ENCODE peak calls at places on chromosomes 12 and 14, in six cellular contexts. L, X, Y, V, C and F are unnamed samples.

GRCh38 chr12:72025524-72025923 is 86.9 kb downstream of the TPH2 start:
- DNase-seq in X (no peak), Y (no peak), L (no peak), V (no peak), C (no peak), F (no peak)

GRCh38 chr14:105192866-105193731 is 12.0 kb upstream of the NUDT14 start:
- DNase-seq in Y (no peak), V (peak; percentile 85), C (peak; percentile 41), X (no peak), L (no peak), F (no peak)

GRCh38 chr12:88723219-88723618 is 142.9 kb upstream of the KITLG start:
- DNase-seq in X (peak; percentile 15), Y (no peak), C (peak; percentile 64), V (no peak), L (no peak), F (no peak)

GRCh38 chr14:85217412-85217811 is 312.5 kb upstream of the FLRT2 start:
- DNase-seq in L (no peak), C (no peak), Y (no peak), X (no peak), V (peak; percentile 37), F (no peak)

GRCh38 chr14:100376751-100377171 is 53.6 kb downstream of the SLC25A47 start:
- DNase-seq in L (no peak), C (peak; percentile 39), X (peak; percentile 61), Y (no peak), V (peak; percentile 45), F (no peak)

GRCh38 chr14:91371011-91371989 is 46.3 kb downstream of the CCDC88C start:
- DNase-seq in Y (no peak), V (peak; percentile 21), X (no peak), C (no peak), L (no peak), F (no peak)

GRCh38 chr12:4119157-4119761 is 154.3 kb upstream of the CCND2 start:
- DNase-seq in C (no peak), V (peak; percentile 77), Y (no peak), X (no peak), L (no peak), F (no peak)

GRCh38 chr14:100237735-100238418 is 1.1 kb upstream of the YY1 start:
- DNase-seq in V (peak; percentile 76), Y (peak; percentile 74), L (no peak), C (peak; percentile 52), X (peak; percentile 56), F (peak; percentile 51)

GRCh38 chr12:110756611-110757010 is 13.9 kb upstream of the PPP1CC start:
- DNase-seq in V (no peak), C (no peak), L (no peak), X (no peak), Y (no peak), F (no peak)

GRCh38 chr14:99996951-99997571 is 68.2 kb upstream of the EVL start:
- DNase-seq in C (no peak), X (no peak), Y (no peak), V (no peak), L (peak; percentile 64), F (no peak)

GRCh38 chr12:49823350-49823749 is 4.9 kb downstream of the NCKAP5L start:
- DNase-seq in C (no peak), V (no peak), Y (no peak), L (no peak), X (no peak), F (no peak)

GRCh38 chr12:13186292-13186691 is 10.2 kb upstream of the EMP1 start:
- DNase-seq in V (no peak), Y (no peak), L (no peak), C (no peak), X (no peak), F (no peak)
- H3K4me1 ChIP-seq in V (peaks cover 14% of the 10 kb centered on the region), Y (no peaks in the 10 kb centered on the region), L (peaks cover 10% of the 10 kb centered on the region), C (peaks cover 2% of the 10 kb centered on the region), X (peaks cover 24% of the 10 kb centered on the region), F (no peaks in the 10 kb centered on the region)

DNA sequence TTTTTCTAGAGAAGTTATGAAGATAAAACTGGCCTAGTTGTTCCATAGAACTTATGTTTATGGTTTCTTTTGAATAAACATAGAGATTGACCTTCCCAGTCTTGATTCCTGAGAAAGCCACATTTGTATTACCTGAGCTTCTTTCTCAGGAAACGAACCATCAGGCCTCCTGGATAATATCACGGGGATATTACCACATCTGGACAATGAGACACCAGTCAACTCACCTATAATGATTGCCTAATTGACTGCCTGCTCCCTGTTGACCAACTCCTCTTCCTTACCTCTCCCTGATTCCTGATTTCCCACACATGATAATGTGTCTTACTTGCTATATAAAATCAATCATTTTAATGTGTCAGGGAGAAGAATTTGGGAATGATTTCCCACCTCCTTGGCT is 822.7 kb downstream of the LRFN5 start:
- DNase-seq in L (no peak), X (no peak), C (no peak), Y (no peak), V (no peak), F (no peak)
- H3K27ac ChIP-seq in L (peak overlapping the region; percentile 4), X (no peak overlapping the region), C (no peak overlapping the region), Y (no peak overlapping the region), V (no peak overlapping the region), F (no peak overlapping the region)

DNA sequence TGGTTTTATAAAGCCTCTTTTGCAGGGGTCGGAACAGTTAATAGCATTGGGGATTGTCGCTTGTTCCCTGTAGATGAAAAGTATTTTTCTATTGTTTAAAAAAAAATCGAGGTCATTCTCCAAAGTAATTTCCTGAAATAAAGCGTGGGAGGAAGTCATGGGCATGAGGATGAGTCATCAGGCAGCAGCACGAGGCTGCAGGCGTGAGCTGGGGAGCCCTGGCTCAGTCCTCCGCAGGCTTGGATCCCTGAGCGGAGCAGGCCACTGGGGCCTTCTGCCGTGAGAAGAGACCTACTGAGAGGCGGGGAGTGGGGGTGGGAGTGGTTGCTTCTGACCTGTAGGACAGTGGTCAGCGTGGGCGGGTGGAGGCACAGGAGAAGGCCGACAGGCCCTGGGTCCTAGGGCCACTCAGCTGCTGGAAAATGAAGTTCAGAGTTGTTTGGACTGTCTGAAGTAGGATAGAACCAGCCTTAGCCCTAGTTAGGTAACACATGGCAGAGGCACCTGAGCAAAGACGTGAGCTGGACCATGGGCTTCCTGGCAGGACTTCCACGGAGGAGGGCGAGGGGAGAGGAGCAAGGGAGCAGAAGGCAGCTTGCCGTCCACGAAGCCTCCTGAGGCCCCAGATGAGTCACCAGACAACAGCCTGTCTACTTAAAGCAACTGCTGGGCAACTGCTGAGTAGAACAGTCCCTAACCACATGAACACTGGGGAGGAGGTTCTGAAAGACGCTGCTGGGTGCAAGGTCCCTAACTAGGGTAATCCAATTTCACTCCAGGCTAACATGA is 21.1 kb upstream of the LGALS3 start:
- DNase-seq in X (peak; percentile 82), V (peak; percentile 76), Y (peak; percentile 95), C (peak; percentile 98), L (peak; percentile 69), F (peak; percentile 83)
- H3K4me3 ChIP-seq in X (no peak overlapping the region), V (peak overlapping the region; percentile 37), Y (no peak overlapping the region), C (no peak overlapping the region), L (no peak overlapping the region), F (no peak overlapping the region)

GRCh38 chr12:68893201-68893600 is 39.8 kb downstream of the CPM start:
- DNase-seq in X (no peak), L (no peak), C (no peak), V (no peak), Y (no peak), F (no peak)

GRCh38 chr12:68888243-68888642 is 44.7 kb downstream of the CPM start:
- DNase-seq in V (no peak), L (no peak), C (no peak), X (no peak), Y (no peak), F (no peak)

GRCh38 chr12:68891141-68891540 is 41.8 kb downstream of the CPM start:
- DNase-seq in Y (no peak), V (no peak), L (no peak), X (no peak), C (no peak), F (no peak)

GRCh38 chr12:68893741-68894140 is 39.2 kb downstream of the CPM start:
- DNase-seq in Y (no peak), V (no peak), C (no peak), X (no peak), L (no peak), F (no peak)

GRCh38 chr12:68890701-68891113 is 42.3 kb downstream of the CPM start:
- DNase-seq in Y (no peak), L (no peak), X (no peak), C (no peak), V (no peak), F (no peak)
- H3K4me1 ChIP-seq in Y (peaks cover 6% of the 10 kb centered on the region), L (no peaks in the 10 kb centered on the region), X (no peaks in the 10 kb centered on the region), C (peaks cover 10% of the 10 kb centered on the region), V (no peaks in the 10 kb centered on the region), F (no peaks in the 10 kb centered on the region)

DNA sequence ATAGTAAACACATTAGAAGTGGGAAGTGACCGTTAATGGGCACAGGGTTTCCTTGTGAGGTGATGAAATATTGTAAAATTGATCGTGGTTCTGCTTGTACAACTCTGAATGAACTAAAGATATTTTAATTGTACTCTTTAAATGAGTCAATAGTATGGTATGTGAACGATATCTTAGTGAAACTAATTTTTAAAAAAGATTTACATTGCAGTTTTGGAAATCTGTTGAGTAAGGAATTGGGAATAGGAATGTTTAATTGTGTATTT is 1.7 kb downstream of the ZNF410 start:
- DNase-seq in Y (no peak), X (no peak), C (peak; percentile 16), V (no peak), L (peak; percentile 25), F (no peak)
- H3K27ac ChIP-seq in Y (no peak overlapping the region), X (peak overlapping the region; percentile 96), C (no peak overlapping the region), V (no peak overlapping the region), L (peak overlapping the region; percentile 93), F (no peak overlapping the region)

DNA sequence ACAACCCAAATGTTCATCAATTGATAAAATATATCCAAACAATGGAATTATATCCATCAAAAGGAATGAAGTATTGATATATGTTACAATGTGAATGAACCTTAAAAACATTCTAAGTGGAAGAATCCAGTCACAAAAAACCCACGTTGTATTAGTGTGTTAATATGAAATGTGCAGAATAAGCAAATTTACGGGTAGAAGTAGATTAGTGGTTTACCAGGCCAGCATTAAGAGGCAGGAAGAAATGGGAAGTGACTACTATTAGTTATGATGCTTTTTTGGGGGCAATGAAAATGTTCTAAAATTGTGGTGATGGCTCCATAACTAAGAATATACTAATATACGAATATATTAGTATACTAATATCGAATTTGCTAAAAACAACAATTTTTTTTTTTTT is 1.5 kb downstream of the COX16 start:
- DNase-seq in Y (no peak), L (no peak), X (no peak), V (no peak), C (no peak), F (no peak)
- H3K4me3 ChIP-seq in Y (peak overlapping the region; percentile 76), L (no peak overlapping the region), X (peak overlapping the region; percentile 70), V (no peak overlapping the region), C (no peak overlapping the region), F (peak overlapping the region; percentile 91)